ENCODE peak calls at places on chromosome 7, in ten cellular contexts. One of them, this sample, is unnamed.

GRCh38 chr7:28835800-28836199 is 122.3 kb downstream of the TRIL start:
- DNase-seq in AG08395: peak
- DNase-seq in epithelial cell of esophagus: no peak
- DNase-seq in colonic mucosa: no peak
- DNase-seq in HTR-8/SVneo: no peak
- DNase-seq in GM04503: no peak
- DNase-seq in OCI-LY7: no peak
- DNase-seq in stimulated activated CD4-positive, alpha-beta T cell treated with anti-CD3 and anti-CD28 coated beads, TNF-alpha, amount 100 ng/mL, for 48 hours: no peak
- DNase-seq in CD8-positive, alpha-beta memory T cell: no peak
- DNase-seq in stimulated activated CD8-positive, alpha-beta memory T cell treated with anti-CD3 and anti-CD28 coated beads, Interleukin-2, amount 100 ng/mL, for 1 hour: no peak
- DNase-seq in this sample: peak

GRCh38 chr7:139118803-139119485 is 9.4 kb upstream of the ZC3HAV1 start:
- DNase-seq in AG08395: no peak
- DNase-seq in epithelial cell of esophagus: no peak
- DNase-seq in colonic mucosa: peak
- DNase-seq in HTR-8/SVneo: no peak
- DNase-seq in GM04503: no peak
- DNase-seq in OCI-LY7: peak
- DNase-seq in stimulated activated CD4-positive, alpha-beta T cell treated with anti-CD3 and anti-CD28 coated beads, TNF-alpha, amount 100 ng/mL, for 48 hours: no peak
- DNase-seq in CD8-positive, alpha-beta memory T cell: no peak
- DNase-seq in stimulated activated CD8-positive, alpha-beta memory T cell treated with anti-CD3 and anti-CD28 coated beads, Interleukin-2, amount 100 ng/mL, for 1 hour: no peak
- DNase-seq in this sample: peak

GRCh38 chr7:20191044-20191867 is 25.9 kb downstream of the MACC1 start:
- DNase-seq in AG08395: no peak
- DNase-seq in epithelial cell of esophagus: no peak
- DNase-seq in colonic mucosa: no peak
- DNase-seq in HTR-8/SVneo: no peak
- DNase-seq in GM04503: no peak
- DNase-seq in OCI-LY7: peak
- DNase-seq in stimulated activated CD4-positive, alpha-beta T cell treated with anti-CD3 and anti-CD28 coated beads, TNF-alpha, amount 100 ng/mL, for 48 hours: no peak
- DNase-seq in CD8-positive, alpha-beta memory T cell: no peak
- DNase-seq in stimulated activated CD8-positive, alpha-beta memory T cell treated with anti-CD3 and anti-CD28 coated beads, Interleukin-2, amount 100 ng/mL, for 1 hour: no peak
- DNase-seq in this sample: no peak

GRCh38 chr7:140586517-140586916 is 54.1 kb downstream of the DENND2A start:
- DNase-seq in AG08395: no peak
- DNase-seq in epithelial cell of esophagus: no peak
- DNase-seq in colonic mucosa: no peak
- DNase-seq in HTR-8/SVneo: no peak
- DNase-seq in GM04503: no peak
- DNase-seq in OCI-LY7: no peak
- DNase-seq in stimulated activated CD4-positive, alpha-beta T cell treated with anti-CD3 and anti-CD28 coated beads, TNF-alpha, amount 100 ng/mL, for 48 hours: no peak
- DNase-seq in CD8-positive, alpha-beta memory T cell: no peak
- DNase-seq in stimulated activated CD8-positive, alpha-beta memory T cell treated with anti-CD3 and anti-CD28 coated beads, Interleukin-2, amount 100 ng/mL, for 1 hour: no peak
- DNase-seq in this sample: no peak

GRCh38 chr7:128137096-128137655 is 103.9 kb upstream of the LEP start:
- DNase-seq in AG08395: peak
- DNase-seq in epithelial cell of esophagus: peak
- DNase-seq in colonic mucosa: no peak
- DNase-seq in HTR-8/SVneo: peak
- DNase-seq in GM04503: no peak
- DNase-seq in OCI-LY7: no peak
- DNase-seq in stimulated activated CD4-positive, alpha-beta T cell treated with anti-CD3 and anti-CD28 coated beads, TNF-alpha, amount 100 ng/mL, for 48 hours: no peak
- DNase-seq in CD8-positive, alpha-beta memory T cell: no peak
- DNase-seq in stimulated activated CD8-positive, alpha-beta memory T cell treated with anti-CD3 and anti-CD28 coated beads, Interleukin-2, amount 100 ng/mL, for 1 hour: no peak
- DNase-seq in this sample: peak

GRCh38 chr7:151505433-151505832 is 14.3 kb downstream of the RHEB start:
- DNase-seq in AG08395: no peak
- DNase-seq in epithelial cell of esophagus: no peak
- DNase-seq in colonic mucosa: no peak
- DNase-seq in HTR-8/SVneo: no peak
- DNase-seq in GM04503: no peak
- DNase-seq in OCI-LY7: no peak
- DNase-seq in stimulated activated CD4-positive, alpha-beta T cell treated with anti-CD3 and anti-CD28 coated beads, TNF-alpha, amount 100 ng/mL, for 48 hours: no peak
- DNase-seq in CD8-positive, alpha-beta memory T cell: no peak
- DNase-seq in stimulated activated CD8-positive, alpha-beta memory T cell treated with anti-CD3 and anti-CD28 coated beads, Interleukin-2, amount 100 ng/mL, for 1 hour: no peak
- DNase-seq in this sample: no peak

GRCh38 chr7:101562531-101563197 is 66.4 kb downstream of the MYL10 start:
- DNase-seq in AG08395: no peak
- DNase-seq in epithelial cell of esophagus: no peak
- DNase-seq in colonic mucosa: no peak
- DNase-seq in HTR-8/SVneo: no peak
- DNase-seq in GM04503: no peak
- DNase-seq in OCI-LY7: no peak
- DNase-seq in stimulated activated CD4-positive, alpha-beta T cell treated with anti-CD3 and anti-CD28 coated beads, TNF-alpha, amount 100 ng/mL, for 48 hours: no peak
- DNase-seq in CD8-positive, alpha-beta memory T cell: no peak
- DNase-seq in stimulated activated CD8-positive, alpha-beta memory T cell treated with anti-CD3 and anti-CD28 coated beads, Interleukin-2, amount 100 ng/mL, for 1 hour: no peak
- DNase-seq in this sample: no peak

GRCh38 chr7:17405786-17406185 is 107.3 kb downstream of the AHR start:
- DNase-seq in AG08395: peak
- DNase-seq in epithelial cell of esophagus: peak
- DNase-seq in colonic mucosa: no peak
- DNase-seq in HTR-8/SVneo: peak
- DNase-seq in GM04503: peak
- DNase-seq in OCI-LY7: no peak
- DNase-seq in stimulated activated CD4-positive, alpha-beta T cell treated with anti-CD3 and anti-CD28 coated beads, TNF-alpha, amount 100 ng/mL, for 48 hours: no peak
- DNase-seq in CD8-positive, alpha-beta memory T cell: no peak
- DNase-seq in stimulated activated CD8-positive, alpha-beta memory T cell treated with anti-CD3 and anti-CD28 coated beads, Interleukin-2, amount 100 ng/mL, for 1 hour: no peak
- DNase-seq in this sample: peak

GRCh38 chr7:21507627-21508343 is 35.1 kb upstream of the DNAH11 start:
- DNase-seq in AG08395: peak
- DNase-seq in epithelial cell of esophagus: peak
- DNase-seq in colonic mucosa: peak
- DNase-seq in HTR-8/SVneo: peak
- DNase-seq in GM04503: no peak
- DNase-seq in OCI-LY7: peak
- DNase-seq in stimulated activated CD4-positive, alpha-beta T cell treated with anti-CD3 and anti-CD28 coated beads, TNF-alpha, amount 100 ng/mL, for 48 hours: peak
- DNase-seq in CD8-positive, alpha-beta memory T cell: peak
- DNase-seq in stimulated activated CD8-positive, alpha-beta memory T cell treated with anti-CD3 and anti-CD28 coated beads, Interleukin-2, amount 100 ng/mL, for 1 hour: no peak
- DNase-seq in this sample: peak

GRCh38 chr7:20539201-20539600 is 76.3 kb upstream of the ABCB5 start:
- DNase-seq in AG08395: no peak
- DNase-seq in epithelial cell of esophagus: peak
- DNase-seq in colonic mucosa: no peak
- DNase-seq in HTR-8/SVneo: no peak
- DNase-seq in GM04503: no peak
- DNase-seq in OCI-LY7: peak
- DNase-seq in stimulated activated CD4-positive, alpha-beta T cell treated with anti-CD3 and anti-CD28 coated beads, TNF-alpha, amount 100 ng/mL, for 48 hours: no peak
- DNase-seq in CD8-positive, alpha-beta memory T cell: no peak
- DNase-seq in stimulated activated CD8-positive, alpha-beta memory T cell treated with anti-CD3 and anti-CD28 coated beads, Interleukin-2, amount 100 ng/mL, for 1 hour: no peak
- DNase-seq in this sample: peak

GRCh38 chr7:155449880-155450557 is 7.9 kb upstream of the EN2 start:
- DNase-seq in AG08395: no peak
- DNase-seq in epithelial cell of esophagus: no peak
- DNase-seq in colonic mucosa: no peak
- DNase-seq in HTR-8/SVneo: no peak
- DNase-seq in GM04503: no peak
- DNase-seq in OCI-LY7: no peak
- DNase-seq in stimulated activated CD4-positive, alpha-beta T cell treated with anti-CD3 and anti-CD28 coated beads, TNF-alpha, amount 100 ng/mL, for 48 hours: no peak
- DNase-seq in CD8-positive, alpha-beta memory T cell: no peak
- DNase-seq in stimulated activated CD8-positive, alpha-beta memory T cell treated with anti-CD3 and anti-CD28 coated beads, Interleukin-2, amount 100 ng/mL, for 1 hour: no peak
- DNase-seq in this sample: no peak

GRCh38 chr7:81110673-81111072 is 191.8 kb upstream of the SEMA3C start:
- DNase-seq in AG08395: no peak
- DNase-seq in epithelial cell of esophagus: no peak
- DNase-seq in colonic mucosa: no peak
- DNase-seq in HTR-8/SVneo: no peak
- DNase-seq in GM04503: no peak
- DNase-seq in OCI-LY7: no peak
- DNase-seq in stimulated activated CD4-positive, alpha-beta T cell treated with anti-CD3 and anti-CD28 coated beads, TNF-alpha, amount 100 ng/mL, for 48 hours: no peak
- DNase-seq in CD8-positive, alpha-beta memory T cell: no peak
- DNase-seq in stimulated activated CD8-positive, alpha-beta memory T cell treated with anti-CD3 and anti-CD28 coated beads, Interleukin-2, amount 100 ng/mL, for 1 hour: no peak
- DNase-seq in this sample: no peak

GRCh38 chr7:118152149-118152548 is 31.8 kb upstream of the LSM8 start:
- DNase-seq in AG08395: no peak
- DNase-seq in epithelial cell of esophagus: peak
- DNase-seq in colonic mucosa: no peak
- DNase-seq in HTR-8/SVneo: no peak
- DNase-seq in GM04503: no peak
- DNase-seq in OCI-LY7: no peak
- DNase-seq in stimulated activated CD4-positive, alpha-beta T cell treated with anti-CD3 and anti-CD28 coated beads, TNF-alpha, amount 100 ng/mL, for 48 hours: no peak
- DNase-seq in CD8-positive, alpha-beta memory T cell: no peak
- DNase-seq in stimulated activated CD8-positive, alpha-beta memory T cell treated with anti-CD3 and anti-CD28 coated beads, Interleukin-2, amount 100 ng/mL, for 1 hour: no peak
- DNase-seq in this sample: no peak

GRCh38 chr7:95295399-95295798 is 28.9 kb downstream of the PON1 start:
- DNase-seq in AG08395: no peak
- DNase-seq in epithelial cell of esophagus: no peak
- DNase-seq in colonic mucosa: no peak
- DNase-seq in HTR-8/SVneo: no peak
- DNase-seq in GM04503: no peak
- DNase-seq in OCI-LY7: no peak
- DNase-seq in stimulated activated CD4-positive, alpha-beta T cell treated with anti-CD3 and anti-CD28 coated beads, TNF-alpha, amount 100 ng/mL, for 48 hours: no peak
- DNase-seq in CD8-positive, alpha-beta memory T cell: no peak
- DNase-seq in stimulated activated CD8-positive, alpha-beta memory T cell treated with anti-CD3 and anti-CD28 coated beads, Interleukin-2, amount 100 ng/mL, for 1 hour: no peak
- DNase-seq in this sample: no peak

GRCh38 chr7:90246184-90246583 is 1.2 kb downstream of the CFAP69 start:
- DNase-seq in AG08395: peak
- DNase-seq in epithelial cell of esophagus: no peak
- DNase-seq in colonic mucosa: no peak
- DNase-seq in HTR-8/SVneo: no peak
- DNase-seq in GM04503: peak
- DNase-seq in OCI-LY7: no peak
- DNase-seq in stimulated activated CD4-positive, alpha-beta T cell treated with anti-CD3 and anti-CD28 coated beads, TNF-alpha, amount 100 ng/mL, for 48 hours: no peak
- DNase-seq in CD8-positive, alpha-beta memory T cell: no peak
- DNase-seq in stimulated activated CD8-positive, alpha-beta memory T cell treated with anti-CD3 and anti-CD28 coated beads, Interleukin-2, amount 100 ng/mL, for 1 hour: no peak
- DNase-seq in this sample: peak